ENCODE peak calls at places on chromosome 21, in six cellular contexts. B is HepG2, K is sigmoid colon, H is endothelial cell of umbilical vein, O is HCT116, X is stomach. Q is an unnamed sample.

GRCh38 chr21:44969066-44969649 is 29.3 kb downstream of the SLX9 start:
- DNase-seq in X (no peak), H (no peak), K (peak), B (no peak), O (no peak), Q (no peak)

GRCh38 chr21:23951251-23951650 is 1656.0 kb downstream of the MRPL39 start:
- DNase-seq in B (no peak), H (peak), X (no peak), O (no peak), K (no peak), Q (no peak)

GRCh38 chr21:15022608-15023261 is 42.1 kb downstream of the NRIP1 start:
- DNase-seq in X (no peak), B (no peak), K (no peak), H (no peak), O (no peak), Q (no peak)

GRCh38 chr21:37530901-37531351 is 164.4 kb downstream of the DYRK1A start:
- DNase-seq in B (no peak), O (no peak), K (no peak), H (no peak), X (no peak), Q (no peak)

GRCh38 chr21:35048706-35049617 is at the start of gene RUNX1:
- DNase-seq in H (peak), K (no peak), X (peak), O (no peak), B (no peak), Q (peak)

GRCh38 chr21:17495680-17496079 is 17.2 kb upstream of the CXADR start:
- DNase-seq in K (no peak), H (no peak), X (no peak), B (peak), O (no peak), Q (no peak)

GRCh38 chr21:44765231-44766013 is 36.2 kb downstream of the UBE2G2 start:
- DNase-seq in B (no peak), X (no peak), O (no peak), K (no peak), H (peak), Q (no peak)

GRCh38 chr21:26846036-26846931 is 1.1 kb upstream of the ADAMTS1 start:
- DNase-seq in O (no peak), K (peak), B (no peak), X (peak), H (peak), Q (no peak)

GRCh38 chr21:17612023-17612564 is 607 bp downstream of the BTG3 start:
- DNase-seq in K (peak), B (no peak), X (peak), H (no peak), O (no peak), Q (no peak)

GRCh38 chr21:29187939-29188338 is 57.5 kb downstream of the MAP3K7CL start:
- DNase-seq in X (no peak), K (peak), B (peak), H (peak), O (peak), Q (no peak)

GRCh38 chr21:35020902-35021301 is 28.2 kb downstream of the RUNX1 start:
- DNase-seq in B (no peak), X (no peak), O (no peak), K (no peak), H (no peak), Q (no peak)

GRCh38 chr21:44653656-44654575 is 543 bp downstream of the KRTAP12-4 start:
- DNase-seq in H (no peak), X (no peak), K (no peak), O (no peak), B (no peak), Q (no peak)

GRCh38 chr21:21188513-21189188 is 190.4 kb downstream of the NCAM2 start:
- DNase-seq in X (no peak), O (no peak), K (no peak), H (no peak), B (no peak), Q (no peak)

GRCh38 chr21:31225713-31226112 is 118.3 kb downstream of the TIAM1 start:
- DNase-seq in B (no peak), X (no peak), O (no peak), H (no peak), K (no peak), Q (no peak)

GRCh38 chr21:31191553-31191952 is 152.5 kb downstream of the TIAM1 start:
- DNase-seq in O (no peak), B (no peak), H (no peak), K (no peak), X (no peak), Q (no peak)

GRCh38 chr21:44709426-44710293 is 1.7 kb downstream of the TSPEAR start:
- DNase-seq in O (no peak), K (no peak), H (no peak), B (no peak), X (no peak), Q (no peak)

GRCh38 chr21:20419780-20420179 is 578.4 kb upstream of the NCAM2 start:
- DNase-seq in X (no peak), B (no peak), K (no peak), H (no peak), O (no peak), Q (no peak)

GRCh38 chr21:28294046-28294445 is 698.6 kb downstream of the LTN1 start:
- DNase-seq in O (no peak), B (no peak), X (no peak), K (no peak), H (peak), Q (no peak)

GRCh38 chr21:18191139-18191538 is 53.5 kb upstream of the CHODL start:
- DNase-seq in K (no peak), X (no peak), O (no peak), B (no peak), H (no peak), Q (no peak)

GRCh38 chr21:28311776-28312175 is 680.9 kb downstream of the LTN1 start:
- DNase-seq in B (no peak), O (no peak), H (peak), X (no peak), K (no peak), Q (no peak)

GRCh38 chr21:14947613-14948160 is 117.1 kb downstream of the NRIP1 start:
- DNase-seq in O (no peak), K (no peak), X (no peak), B (peak), H (no peak), Q (no peak)

GRCh38 chr21:45123440-45123839 is 49.1 kb downstream of the ADARB1 start:
- DNase-seq in K (no peak), X (no peak), H (no peak), B (peak), O (no peak), Q (no peak)

GRCh38 chr21:45050361-45050785 is 24.0 kb upstream of the ADARB1 start:
- DNase-seq in O (no peak), K (no peak), X (no peak), B (no peak), H (no peak), Q (no peak)

GRCh38 chr21:31198575-31198974 is 145.5 kb downstream of the TIAM1 start:
- DNase-seq in X (no peak), K (no peak), O (peak), B (peak), H (peak), Q (no peak)

GRCh38 chr21:45330075-45330781 is 42.5 kb upstream of the POFUT2 start:
- DNase-seq in H (no peak), X (no peak), B (peak), K (peak), O (no peak), Q (no peak)

GRCh38 chr21:38258803-38259485 is 2.2 kb downstream of the KCNJ15 start:
- DNase-seq in O (no peak), K (no peak), H (no peak), X (no peak), B (no peak), Q (no peak)

GRCh38 chr21:38531610-38532009 is 33.3 kb upstream of the ERG start:
- DNase-seq in O (no peak), X (no peak), K (peak), B (no peak), H (no peak), Q (no peak)

GRCh38 chr21:32298148-32298559 is 501 bp upstream of the MRAP start:
- DNase-seq in B (no peak), O (no peak), K (no peak), H (no peak), X (no peak), Q (no peak)

GRCh38 chr21:41170442-41170841 is 2.5 kb downstream of the BACE2 start:
- DNase-seq in O (no peak), B (peak), K (no peak), X (peak), H (peak), Q (peak)

GRCh38 chr21:14545906-14546480 is at the start of gene SAMSN1:
- DNase-seq in K (peak), B (no peak), O (no peak), H (peak), X (peak), Q (no peak)

GRCh38 chr21:14403681-14404318 is 20.9 kb upstream of the HSPA13 start:
- DNase-seq in O (peak), X (no peak), K (no peak), H (peak), B (peak), Q (no peak)

GRCh38 chr21:19353271-19353670 is 949.7 kb upstream of the TMPRSS15 start:
- DNase-seq in X (no peak), K (no peak), H (no peak), B (no peak), O (no peak), Q (no peak)

GRCh38 chr21:33947451-33948095 is 32.0 kb upstream of the ATP5PO start:
- DNase-seq in O (peak), H (peak), X (peak), K (peak), B (peak), Q (no peak)
- TF ChIP-seq POLR2AphosphoS5 in O (peak), H (peak), X (peak), K (peak), B (no peak), Q (peak)

DNA sequence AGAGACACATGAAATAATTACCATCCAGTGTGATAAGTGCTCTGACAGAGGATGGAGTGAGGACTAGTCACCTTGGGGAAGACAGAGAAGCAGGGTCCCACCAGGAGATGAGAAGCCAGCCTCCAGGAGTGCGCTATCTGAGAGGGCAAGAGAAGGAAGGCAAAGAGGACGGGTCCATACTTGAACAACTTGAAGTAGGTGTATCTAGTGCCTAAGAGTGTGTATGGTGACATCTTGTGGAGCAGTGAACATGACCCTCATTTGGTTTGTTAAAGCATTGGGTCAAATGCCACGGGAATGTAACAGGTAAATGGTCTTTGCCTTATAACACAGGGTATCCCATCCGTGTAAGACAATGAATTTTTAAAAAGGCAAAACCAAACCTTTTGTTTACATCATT is 39.8 kb downstream of the MRPL39 start:
- DNase-seq in X (no peak), B (no peak), H (peak), O (no peak), K (no peak), Q (no peak)
- TF ChIP-seq POLR2A in X (no peak), B (no peak), H (no peak), O (no peak), K (no peak), Q (peak)

DNA sequence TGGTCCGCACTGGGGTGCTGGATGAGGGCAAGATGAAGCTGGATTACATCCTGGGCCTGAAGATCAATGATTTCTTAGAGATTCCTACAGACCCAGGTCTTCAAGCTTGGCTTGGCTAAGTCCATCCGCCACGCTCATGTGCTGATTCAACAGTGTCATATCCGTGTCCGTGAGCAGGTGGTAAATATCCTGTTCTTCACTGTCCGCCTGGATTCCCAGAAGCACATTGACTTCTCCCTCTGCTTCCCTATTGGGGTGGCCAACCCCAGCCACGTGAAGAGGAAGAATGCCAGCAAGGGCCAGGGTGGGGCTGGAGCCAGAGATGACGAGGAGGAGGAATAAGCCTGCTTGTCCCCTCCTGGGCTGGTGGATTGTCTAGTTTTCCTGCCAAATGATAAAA is 2.2 kb upstream of the CBR3 start:
- DNase-seq in K (peak), B (no peak), X (no peak), O (no peak), H (no peak), Q (no peak)
- TF ChIP-seq POLR2AphosphoS5 in K (no peak), B (no peak), X (no peak), O (no peak), H (no peak), Q (no peak)

GRCh38 chr21:43627527-43627926 is 31.8 kb downstream of the HSF2BP start:
- DNase-seq in K (no peak), X (no peak), H (no peak), B (no peak), O (no peak), Q (no peak)
- TF ChIP-seq POLR2A in K (no peak), X (no peak), H (no peak), B (no peak), O (no peak), Q (no peak)

GRCh38 chr21:46661211-46661625 is 25.7 kb downstream of the PRMT2 start:
- DNase-seq in B (no peak), O (no peak), K (peak), X (peak), H (peak), Q (peak)
- TF ChIP-seq POLR2AphosphoS5 in B (no peak), O (no peak), K (peak), X (no peak), H (no peak), Q (no peak)

DNA sequence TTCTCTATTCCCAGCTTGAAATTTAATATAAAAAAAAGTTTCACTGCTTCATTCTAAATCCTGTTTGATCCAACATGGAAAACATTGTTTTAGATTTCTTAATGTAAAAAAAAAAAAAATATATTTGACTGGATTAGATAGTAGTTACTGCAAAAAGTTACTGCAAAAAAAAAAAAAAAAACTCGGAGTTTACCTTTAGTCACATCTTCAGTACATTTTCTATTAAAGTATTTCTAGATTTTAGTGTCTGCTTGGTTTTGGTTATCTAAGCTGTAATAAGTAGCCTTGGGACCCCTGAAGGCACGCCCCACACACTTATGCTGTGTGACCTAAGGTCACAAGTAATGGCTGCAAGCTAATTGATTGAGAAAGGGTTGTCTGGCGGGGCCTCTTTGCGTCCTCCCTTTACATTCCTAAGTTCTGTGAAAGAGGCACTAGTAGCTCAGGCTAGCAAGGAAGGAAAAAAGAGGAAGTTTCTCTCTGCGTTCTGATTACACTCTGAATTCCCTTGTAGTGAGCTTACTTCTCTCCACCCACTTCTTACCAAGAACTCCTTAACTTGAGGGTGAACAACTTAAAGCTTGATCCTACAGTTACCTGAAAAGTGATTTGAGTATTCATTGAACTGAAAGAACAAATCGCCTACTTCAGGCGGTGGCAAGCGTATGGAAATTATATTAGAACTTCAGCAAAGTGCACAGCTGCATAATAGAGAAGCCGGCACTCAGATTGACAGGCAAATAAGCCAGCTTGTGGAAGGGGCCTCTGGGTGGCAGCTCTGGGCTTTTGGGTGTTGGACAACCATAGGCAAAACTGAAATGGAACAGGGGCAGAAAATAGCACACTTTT is 464.2 kb downstream of the USP25 start:
- DNase-seq in B (no peak), K (peak), H (peak), X (peak), O (no peak), Q (no peak)
- TF ChIP-seq POLR2A in B (no peak), K (no peak), H (peak), X (no peak), O (no peak), Q (no peak)

DNA sequence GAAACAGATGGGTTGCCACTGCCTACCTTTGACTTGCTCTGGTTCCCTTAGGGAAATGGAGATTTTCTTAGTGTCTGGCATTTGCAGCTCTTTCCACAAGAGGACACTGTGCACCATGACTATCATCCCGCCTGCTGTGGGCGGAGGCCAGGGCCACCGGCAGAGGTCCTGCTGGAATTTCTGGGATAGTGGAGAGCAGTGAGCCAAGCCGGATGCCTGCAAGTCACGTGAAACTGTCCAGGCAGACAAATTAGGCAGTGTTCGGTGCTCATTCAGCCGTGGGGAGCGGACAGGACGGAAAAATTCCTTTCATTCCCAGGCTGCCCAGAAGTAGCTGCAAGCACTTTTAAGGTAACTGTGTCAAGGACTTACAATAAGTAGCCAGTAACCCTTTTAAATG is 43.4 kb downstream of the IGSF5 start:
- DNase-seq in B (peak), X (peak), O (peak), K (peak), H (peak), Q (no peak)
- TF ChIP-seq POLR2AphosphoS5 in B (no peak), X (peak), O (no peak), K (peak), H (no peak), Q (no peak)

DNA sequence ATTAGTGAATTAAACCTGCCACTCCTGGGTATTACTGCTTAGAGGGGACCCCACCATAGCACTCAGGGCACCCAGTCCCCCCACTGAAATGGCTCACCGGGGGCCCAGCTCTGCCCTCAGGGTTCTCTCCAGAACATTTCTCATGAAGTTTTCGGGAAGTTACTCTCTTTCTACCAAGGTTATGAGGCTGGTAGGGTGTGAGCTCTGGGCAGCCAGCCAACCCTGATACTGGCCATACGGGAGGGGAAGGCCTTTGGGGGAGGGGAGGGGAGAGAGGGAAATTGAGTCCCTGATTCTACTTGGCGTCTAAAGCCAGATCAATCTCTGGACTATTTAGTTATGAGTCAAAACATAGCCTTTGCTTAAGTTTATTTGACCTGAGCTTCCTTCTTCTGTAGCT is 12.9 kb upstream of the PDE9A start:
- DNase-seq in H (no peak), X (peak), K (no peak), B (no peak), O (no peak), Q (no peak)
- TF ChIP-seq POLR2A in H (no peak), X (no peak), K (no peak), B (no peak), O (no peak), Q (no peak)

GRCh38 chr21:42535602-42536171 is 22.0 kb downstream of the SLC37A1 start:
- DNase-seq in X (peak), H (peak), K (peak), B (no peak), O (no peak), Q (peak)
- TF ChIP-seq POLR2AphosphoS5 in X (no peak), H (no peak), K (no peak), B (no peak), O (no peak), Q (peak)

Q was measured in GM12891.